ENCODE peak calls at places on chromosomes 7 and 10, in nine cellular contexts. One of them, this sample, is unnamed.

GRCh38 chr7:30913821-30914515 is 2.3 kb downstream of the AQP1 start:
- DNase-seq in HTR-8/SVneo: no peak
- DNase-seq in fibroblast of the aortic adventitia: no peak
- DNase-seq in NCI-H1930: no peak
- DNase-seq in T-helper 2 cell: no peak
- DNase-seq in HL-60: no peak
- DNase-seq in ACHN: no peak
- DNase-seq in fibroblast of pulmonary artery: no peak
- DNase-seq in astrocyte of the spinal cord: no peak
- DNase-seq in this sample: no peak

GRCh38 chr10:93181249-93181928 is 107.7 kb downstream of the CYP26A1 start:
- DNase-seq in astrocyte of the spinal cord: no peak
- DNase-seq in fibroblast of the aortic adventitia: no peak
- DNase-seq in HL-60: no peak
- DNase-seq in T-helper 2 cell: no peak
- DNase-seq in fibroblast of pulmonary artery: no peak
- DNase-seq in NCI-H1930: no peak
- DNase-seq in HTR-8/SVneo: no peak
- DNase-seq in ACHN: no peak
- DNase-seq in this sample: no peak

GRCh38 chr10:123421461-123421860 is 244.7 kb upstream of the GPR26 start:
- DNase-seq in HL-60: no peak
- DNase-seq in T-helper 2 cell: no peak
- DNase-seq in NCI-H1930: no peak
- DNase-seq in fibroblast of the aortic adventitia: no peak
- DNase-seq in astrocyte of the spinal cord: no peak
- DNase-seq in fibroblast of pulmonary artery: no peak
- DNase-seq in ACHN: no peak
- DNase-seq in HTR-8/SVneo: no peak
- DNase-seq in this sample: no peak

GRCh38 chr7:71828361-71828760 is 583.8 kb downstream of the CALN1 start:
- DNase-seq in NCI-H1930: no peak
- DNase-seq in HTR-8/SVneo: no peak
- DNase-seq in astrocyte of the spinal cord: no peak
- DNase-seq in T-helper 2 cell: no peak
- DNase-seq in HL-60: no peak
- DNase-seq in ACHN: no peak
- DNase-seq in fibroblast of the aortic adventitia: no peak
- DNase-seq in fibroblast of pulmonary artery: no peak
- DNase-seq in this sample: no peak

GRCh38 chr10:17735166-17735941 is 16.6 kb upstream of the TMEM236 start:
- DNase-seq in NCI-H1930: no peak
- DNase-seq in fibroblast of the aortic adventitia: peak; percentile 67
- DNase-seq in ACHN: no peak
- DNase-seq in astrocyte of the spinal cord: no peak
- DNase-seq in HL-60: no peak
- DNase-seq in fibroblast of pulmonary artery: peak; percentile 56
- DNase-seq in T-helper 2 cell: no peak
- DNase-seq in HTR-8/SVneo: no peak
- DNase-seq in this sample: no peak

GRCh38 chr7:117399820-117400422 is 27.4 kb downstream of the ASZ1 start:
- DNase-seq in astrocyte of the spinal cord: no peak
- DNase-seq in fibroblast of pulmonary artery: peak; percentile 19
- DNase-seq in NCI-H1930: no peak
- DNase-seq in fibroblast of the aortic adventitia: peak; percentile 33
- DNase-seq in HTR-8/SVneo: no peak
- DNase-seq in HL-60: no peak
- DNase-seq in ACHN: peak; percentile 39
- DNase-seq in T-helper 2 cell: no peak
- DNase-seq in this sample: no peak

GRCh38 chr10:124944982-124945381 is 3.1 kb downstream of the ZRANB1 start:
- DNase-seq in NCI-H1930: no peak
- DNase-seq in astrocyte of the spinal cord: peak; percentile 30
- DNase-seq in fibroblast of pulmonary artery: peak; percentile 75
- DNase-seq in T-helper 2 cell: no peak
- DNase-seq in HL-60: no peak
- DNase-seq in ACHN: no peak
- DNase-seq in HTR-8/SVneo: no peak
- DNase-seq in fibroblast of the aortic adventitia: peak; percentile 63
- DNase-seq in this sample: no peak

GRCh38 chr10:29304259-29305030 is 15.6 kb downstream of the LYZL1 start:
- DNase-seq in astrocyte of the spinal cord: peak; percentile 73
- DNase-seq in HL-60: no peak
- DNase-seq in HTR-8/SVneo: peak; percentile 53
- DNase-seq in T-helper 2 cell: no peak
- DNase-seq in fibroblast of the aortic adventitia: peak; percentile 86
- DNase-seq in fibroblast of pulmonary artery: peak; percentile 83
- DNase-seq in NCI-H1930: no peak
- DNase-seq in ACHN: peak; percentile 56
- DNase-seq in this sample: peak; percentile 44

GRCh38 chr7:156058248-156058647 is 246.0 kb upstream of the SHH start:
- DNase-seq in fibroblast of the aortic adventitia: no peak
- DNase-seq in ACHN: no peak
- DNase-seq in HTR-8/SVneo: no peak
- DNase-seq in astrocyte of the spinal cord: no peak
- DNase-seq in NCI-H1930: no peak
- DNase-seq in HL-60: no peak
- DNase-seq in fibroblast of pulmonary artery: no peak
- DNase-seq in T-helper 2 cell: no peak
- DNase-seq in this sample: no peak

This sample was measured in H54.